ENCODE peak calls at places on chromosomes 1 and 21, in four cellular contexts. Z, T, E and L are unnamed samples.

GRCh38 chr1:203028067-203028783 is 1.9 kb downstream of the PPFIA4 start:
- DNase-seq in Z (no peak), T (no peak), E (no peak), L (no peak)

GRCh38 chr1:150256549-150257341 is 829 bp upstream of the CA14 start:
- DNase-seq in Z (peak; percentile 17), T (no peak), E (peak; percentile 70), L (no peak)

GRCh38 chr1:3069491-3070303 is 694 bp downstream of the PRDM16 start:
- DNase-seq in Z (no peak), T (no peak), E (peak; percentile 67), L (no peak)

GRCh38 chr1:21906173-21907078 is 30.7 kb downstream of the HSPG2 start:
- DNase-seq in Z (peak; percentile 86), T (peak; percentile 64), E (no peak), L (no peak)

GRCh38 chr21:42121792-42122191 is 50.7 kb downstream of the UMODL1 start:
- DNase-seq in Z (no peak), T (no peak), E (no peak), L (peak; percentile 32)

GRCh38 chr1:228914700-228915099 is 179.4 kb downstream of the RHOU start:
- DNase-seq in Z (no peak), T (no peak), E (no peak), L (no peak)

GRCh38 chr1:227886993-227887696 is 60.6 kb downstream of the WNT9A start:
- DNase-seq in Z (no peak), T (no peak), E (peak; percentile 70), L (peak; percentile 27)

GRCh38 chr21:40165671-40166070 is 298.4 kb downstream of the PCP4 start:
- DNase-seq in Z (no peak), T (no peak), E (no peak), L (no peak)

GRCh38 chr1:94045465-94046056 is 75.4 kb downstream of the ABCA4 start:
- DNase-seq in Z (peak; percentile 56), T (peak; percentile 87), E (peak; percentile 84), L (peak; percentile 83)

GRCh38 chr1:21338568-21339401 is 48.5 kb upstream of the ECE1 start:
- DNase-seq in Z (no peak), T (peak; percentile 75), E (no peak), L (peak; percentile 89)

GRCh38 chr1:50967416-50968020 is 2.5 kb upstream of the CDKN2C start:
- DNase-seq in Z (no peak), T (no peak), E (no peak), L (no peak)

GRCh38 chr1:50968021-50968883 is 1.8 kb upstream of the CDKN2C start:
- DNase-seq in Z (peak; percentile 93), T (peak; percentile 81), E (peak; percentile 87), L (peak; percentile 91)

GRCh38 chr1:50969611-50970507 is at the start of gene CDKN2C:
- DNase-seq in Z (peak; percentile 41), T (peak; percentile 78), E (peak; percentile 66), L (peak; percentile 59)

GRCh38 chr1:50970508-50970885 is 452 bp downstream of the CDKN2C start:
- DNase-seq in Z (no peak), T (no peak), E (no peak), L (no peak)

DNA sequence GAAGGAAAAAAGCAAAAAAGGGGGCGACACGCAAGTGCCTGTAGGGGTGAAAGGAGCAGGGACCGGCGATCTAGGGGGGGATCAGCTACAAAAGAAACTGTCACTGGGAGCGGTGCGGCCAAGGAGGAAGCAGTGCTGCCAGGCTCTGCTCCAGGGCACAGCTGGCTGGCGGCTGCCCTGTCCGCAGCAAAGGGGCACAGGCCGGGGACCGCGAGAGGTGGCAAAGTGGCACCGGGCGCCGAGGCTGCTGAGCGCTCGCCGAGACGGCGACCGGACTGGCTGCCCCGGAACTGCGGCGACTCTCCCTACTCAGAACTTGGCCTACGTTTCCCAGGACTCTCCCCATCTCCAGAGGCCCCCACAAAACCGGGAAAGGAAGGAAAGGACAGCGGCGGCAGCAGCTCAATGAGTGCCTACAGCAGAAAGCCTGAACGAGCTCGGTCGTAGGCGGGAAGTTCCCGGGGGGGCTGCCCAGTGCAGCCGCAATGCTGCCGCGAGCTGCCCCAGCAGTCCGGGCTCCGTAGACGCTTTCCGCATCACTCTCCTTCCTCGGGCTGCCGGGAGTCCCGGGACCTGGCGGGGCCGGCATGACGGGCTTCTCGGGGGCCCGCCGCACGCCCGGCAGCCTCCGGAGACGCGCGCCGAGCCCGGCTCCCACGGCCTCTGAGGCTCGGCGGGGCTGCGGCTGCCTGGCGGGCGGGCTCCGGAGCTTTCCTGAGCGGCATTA is 998 bp upstream of the CDKN2C start:
- DNase-seq in Z (peak; percentile 42), T (no peak), E (peak; percentile 76), L (peak; percentile 56)
- TF ChIP-seq POLR2A in Z (no peak), T (no peak), E (no peak), L (no peak)

DNA sequence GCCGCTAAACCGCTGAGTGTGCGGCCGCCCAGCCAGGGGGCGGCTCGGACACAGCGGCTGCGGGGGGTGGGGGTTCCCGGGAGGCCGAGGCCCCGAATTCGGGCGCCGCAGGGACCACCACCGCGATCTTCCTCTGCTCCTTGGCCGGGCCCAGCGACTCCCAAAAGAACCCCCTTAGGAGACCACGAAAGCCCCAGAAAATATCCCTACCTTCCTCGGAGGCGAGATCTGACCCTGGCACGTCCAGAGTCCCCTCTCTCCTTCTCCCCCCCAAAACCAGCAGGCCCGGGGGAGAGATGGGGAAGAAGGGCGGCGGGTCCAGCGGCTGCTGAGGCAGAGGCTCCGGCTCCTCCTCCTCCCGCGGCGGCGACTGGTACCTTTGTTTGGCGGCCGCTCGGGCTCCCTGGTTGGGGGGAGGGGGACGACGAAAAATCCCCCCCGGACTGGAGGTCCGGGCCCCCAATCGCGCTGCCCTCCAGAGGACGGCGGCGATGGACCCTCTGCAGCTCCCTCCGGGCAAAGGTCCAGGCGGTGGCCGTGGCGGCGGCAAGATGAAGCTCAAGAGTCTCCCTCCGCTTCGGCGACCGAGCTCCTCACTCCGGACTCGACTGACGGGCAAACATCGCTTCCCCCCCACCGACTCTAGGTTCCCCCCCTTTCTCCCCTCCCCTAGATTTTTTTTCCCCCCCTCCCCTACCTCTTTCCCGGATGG is at the start of gene ARID4B:
- DNase-seq in Z (peak; percentile 94), T (no peak), E (peak; percentile 79), L (peak; percentile 83)
- TF ChIP-seq POLR2AphosphoS5 in Z (peak; percentile 57), T (peak; percentile 74), E (peak; percentile 80), L (peak; percentile 54)

GRCh38 chr1:54342764-54343687 is 63.2 kb downstream of the SSBP3 start:
- DNase-seq in Z (no peak), T (no peak), E (no peak), L (no peak)
- H3K27ac ChIP-seq in Z (no peak overlapping the region), T (no peak overlapping the region), E (peak overlapping the region; percentile 33), L (peak overlapping the region; percentile 75)

GRCh38 chr1:147811273-147811672 is 50.9 kb upstream of the GJA5 start:
- DNase-seq in Z (no peak), T (no peak), E (no peak), L (no peak)
- TF ChIP-seq POLR2A in Z (no peak), T (no peak), E (no peak), L (no peak)